ENCODE peak calls at places on chromosome 14, in seven cellular contexts. H, D, S, T, E, M and G are unnamed samples. For H3K27me3, the result is how much of the 10 kb centered on the place peaks cover.

GRCh38 chr14:38553586-38553985 is 297.7 kb upstream of the CLEC14A start:
- DNase-seq in S (no peak), E (no peak), M (no peak), D (no peak), T (no peak), H (no peak), G (no peak)

GRCh38 chr14:71372411-71372838 is 465.2 kb downstream of the PCNX1 start:
- DNase-seq in E (no peak), S (no peak), D (no peak), H (no peak), M (no peak), T (peak), G (no peak)

GRCh38 chr14:65073605-65074201 is 28.6 kb downstream of the MAX start:
- DNase-seq in H (peak), S (no peak), D (no peak), T (peak), M (peak), E (no peak), G (no peak)

GRCh38 chr14:69959136-69959535 is 79.9 kb downstream of the SMOC1 start:
- DNase-seq in E (no peak), D (no peak), S (no peak), T (no peak), H (no peak), M (no peak), G (no peak)

GRCh38 chr14:60639677-60640076 is 9.6 kb downstream of the SIX1 start:
- DNase-seq in T (no peak), E (no peak), S (no peak), H (no peak), D (no peak), M (no peak), G (no peak)

GRCh38 chr14:54172114-54172513 is 215.5 kb upstream of the BMP4 start:
- DNase-seq in E (no peak), M (no peak), H (no peak), S (no peak), D (no peak), T (no peak), G (no peak)

GRCh38 chr14:20412876-20413784 is at the start of gene TEP1:
- DNase-seq in T (peak), D (peak), S (peak), E (peak), M (peak), H (peak), G (peak)

GRCh38 chr14:50389668-50390441 is 6.8 kb downstream of the CDKL1 start:
- DNase-seq in S (no peak), D (no peak), M (no peak), T (peak), E (no peak), H (no peak), G (no peak)

GRCh38 chr14:86712727-86713126 is 1182.8 kb downstream of the FLRT2 start:
- DNase-seq in T (peak), S (no peak), M (no peak), D (no peak), E (no peak), H (no peak), G (no peak)

GRCh38 chr14:31000629-31001338 is 24.7 kb upstream of the AP4S1 start:
- DNase-seq in E (no peak), H (no peak), S (no peak), T (no peak), D (no peak), M (no peak), G (no peak)

GRCh38 chr14:72745546-72745945 is 148.4 kb downstream of the DPF3 start:
- DNase-seq in S (no peak), E (no peak), M (no peak), D (no peak), H (no peak), T (no peak), G (no peak)

GRCh38 chr14:103719766-103720165 is 4.2 kb downstream of the ZFYVE21 start:
- DNase-seq in S (no peak), E (no peak), D (no peak), H (no peak), M (no peak), T (no peak), G (no peak)

GRCh38 chr14:31950760-31951637 is 126.1 kb upstream of the ARHGAP5 start:
- DNase-seq in H (peak), M (peak), T (no peak), E (no peak), D (no peak), S (no peak), G (no peak)

GRCh38 chr14:56813143-56813551 is 2.9 kb upstream of the OTX2 start:
- DNase-seq in S (no peak), E (no peak), T (no peak), D (no peak), H (no peak), M (no peak), G (no peak)

GRCh38 chr14:79809849-79810612 is 401.3 kb downstream of the DIO2 start:
- DNase-seq in S (no peak), D (no peak), H (peak), M (no peak), E (no peak), T (no peak), G (no peak)

GRCh38 chr14:88999137-88999536 is 174.7 kb downstream of the TTC8 start:
- DNase-seq in T (no peak), S (no peak), M (no peak), D (no peak), H (no peak), E (no peak), G (no peak)

GRCh38 chr14:34032720-34033119 is 81.8 kb upstream of the EGLN3 start:
- DNase-seq in D (no peak), M (no peak), H (no peak), S (no peak), E (no peak), T (no peak), G (no peak)
- TF ChIP-seq POLR2A in D (no peak), M (no peak), H (no peak), S (no peak), E (no peak), T (no peak), G (no peak)

GRCh38 chr14:100901391-100902183 is 1.9 kb downstream of the RTL1 start:
- DNase-seq in M (no peak), T (no peak), H (no peak), S (no peak), E (peak), D (peak), G (peak)

GRCh38 chr14:100898935-100899840 is 4.3 kb downstream of the RTL1 start:
- DNase-seq in H (no peak), E (peak), M (no peak), S (no peak), T (no peak), D (no peak), G (peak)

GRCh38 chr14:100899841-100900771 is 3.4 kb downstream of the RTL1 start:
- DNase-seq in E (peak), M (no peak), T (peak), D (peak), S (no peak), H (no peak), G (peak)

GRCh38 chr14:100902295-100902694 is 1.2 kb downstream of the RTL1 start:
- DNase-seq in M (no peak), S (peak), H (no peak), E (peak), T (peak), D (no peak), G (peak)

DNA sequence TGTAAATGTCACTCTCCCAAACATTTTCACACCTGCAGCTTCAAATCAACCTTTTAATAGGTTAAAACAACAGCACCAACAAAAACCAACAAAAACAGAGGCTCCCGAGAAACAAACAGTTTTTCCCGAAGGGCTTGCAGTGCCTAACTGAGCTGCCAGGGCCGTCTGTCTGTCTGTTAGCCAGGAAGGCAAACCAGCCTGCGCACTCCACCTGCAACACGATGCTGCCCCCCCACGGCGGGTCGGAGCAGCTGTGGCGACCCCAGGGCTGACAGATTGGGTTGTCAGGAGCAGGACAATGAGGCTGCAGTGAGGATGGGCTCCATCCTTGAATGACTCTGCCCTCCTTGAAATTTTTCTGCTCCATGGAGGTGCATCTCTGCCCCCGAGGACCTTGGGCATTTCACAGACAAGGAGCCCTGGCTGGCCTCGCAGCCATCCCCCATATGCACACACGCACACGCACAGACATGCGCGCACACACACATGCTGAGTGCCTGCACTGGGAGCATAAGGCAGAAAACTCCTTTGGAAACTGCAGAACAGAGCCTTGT is 2.6 kb downstream of the RTL1 start:
- DNase-seq in T (peak), M (no peak), D (peak), H (peak), S (peak), E (peak), G (peak)
- H3K27me3 ChIP-seq in T (under half), M (half or more), D (half or more), H (half or more), S (under half), E (under half), G (half or more)

GRCh38 chr14:68523994-68524725 is 268.7 kb downstream of the ZFP36L1 start:
- DNase-seq in E (peak), S (no peak), D (no peak), T (no peak), H (no peak), M (no peak), G (no peak)
- TF ChIP-seq POLR2AphosphoS5 in E (peak), S (no peak), D (peak), T (no peak), H (no peak), M (no peak), G (peak)

GRCh38 chr14:37416264-37416663 is 178.8 kb downstream of the FOXA1 start:
- DNase-seq in M (no peak), E (no peak), T (no peak), D (no peak), S (no peak), H (no peak), G (no peak)

GRCh38 chr14:37406095-37406494 is 189.0 kb downstream of the FOXA1 start:
- DNase-seq in M (no peak), E (no peak), S (no peak), H (no peak), D (no peak), T (no peak), G (no peak)

GRCh38 chr14:37413504-37414003 is 181.5 kb downstream of the FOXA1 start:
- DNase-seq in M (no peak), D (no peak), H (no peak), S (no peak), T (peak), E (no peak), G (no peak)

GRCh38 chr14:37413050-37413449 is 182.0 kb downstream of the FOXA1 start:
- DNase-seq in T (no peak), M (no peak), S (no peak), E (no peak), D (no peak), H (no peak), G (no peak)

DNA sequence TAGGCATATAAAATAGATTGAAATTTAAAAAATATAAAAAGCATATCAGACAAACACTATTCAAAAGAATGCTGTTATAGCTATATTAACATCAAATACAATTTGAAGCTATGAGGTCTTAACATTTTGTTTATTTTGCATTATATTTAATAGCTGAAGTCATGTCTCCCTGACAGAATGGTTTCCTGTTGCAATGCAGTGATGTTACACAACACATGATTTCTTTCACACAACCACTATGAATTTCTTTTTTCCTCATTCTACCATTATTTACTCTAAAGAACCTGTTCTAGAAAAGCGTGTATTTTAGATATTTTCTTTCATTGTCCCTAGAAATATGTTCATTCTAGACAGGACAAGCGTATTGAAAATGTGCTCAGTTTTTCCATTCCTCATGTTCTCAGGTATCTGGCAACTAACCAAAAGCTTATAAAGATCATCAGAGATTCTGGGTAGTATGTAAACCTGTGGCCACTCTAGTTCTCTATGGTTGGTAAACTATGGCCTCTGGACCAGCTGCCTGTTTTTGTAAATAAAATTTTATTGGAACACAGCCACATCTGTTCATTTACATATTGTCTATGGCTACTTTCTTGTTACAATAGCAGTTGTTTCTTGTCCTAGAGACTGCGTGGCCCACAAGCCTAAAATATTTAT is 183.8 kb downstream of the FOXA1 start:
- DNase-seq in T (no peak), E (no peak), S (no peak), M (no peak), H (no peak), D (no peak), G (no peak)
- TF ChIP-seq POLR2A in T (no peak), E (no peak), S (no peak), M (no peak), H (no peak), D (no peak), G (no peak)

DNA sequence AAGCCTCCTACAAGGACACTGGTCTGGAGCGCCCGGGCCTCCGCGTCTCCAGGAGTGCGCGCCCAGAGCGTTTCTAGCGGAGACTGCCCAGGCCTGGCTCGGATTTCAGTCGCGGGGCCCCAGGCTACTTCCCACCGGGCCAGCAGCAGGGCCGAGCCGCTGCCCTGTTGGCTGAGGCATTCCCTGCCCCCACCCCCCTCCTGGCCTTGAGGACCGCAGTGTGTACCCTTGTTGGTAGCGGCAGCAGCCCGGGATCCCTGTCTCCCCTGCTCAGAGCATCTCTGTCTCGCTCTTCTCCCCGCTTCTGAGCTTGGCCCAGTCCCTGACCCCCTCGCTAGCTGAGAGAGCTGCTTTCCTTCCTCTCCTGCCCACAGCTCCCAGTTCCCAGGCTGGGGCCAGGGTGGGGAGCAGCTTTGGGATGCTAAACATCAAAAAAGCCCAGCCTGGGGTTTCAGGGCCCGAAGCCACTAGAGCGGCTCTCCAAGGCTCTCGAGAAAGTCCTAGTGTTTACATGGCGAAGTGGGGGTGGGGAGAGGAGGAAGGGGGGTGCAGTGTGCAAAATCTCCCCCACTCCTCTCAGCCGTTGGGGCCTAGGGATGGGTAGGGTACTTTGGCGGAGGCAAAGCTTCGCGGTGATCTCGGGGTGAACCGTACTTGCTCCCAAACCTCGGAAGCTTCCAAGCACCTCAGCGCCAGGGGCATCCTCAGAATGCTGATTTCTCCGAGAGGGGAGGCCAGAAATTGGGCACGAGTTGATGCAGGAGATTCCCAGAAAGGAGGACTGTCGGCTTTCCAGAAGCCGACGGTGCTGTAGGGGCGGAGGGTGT is 6.4 kb downstream of the NKX2-1 start:
- DNase-seq in H (no peak), E (no peak), M (no peak), T (no peak), S (no peak), D (no peak), G (no peak)
- H3K27me3 ChIP-seq in H (half or more), E (under half), M (half or more), T (half or more), S (under half), D (half or more), G (half or more)

DNA sequence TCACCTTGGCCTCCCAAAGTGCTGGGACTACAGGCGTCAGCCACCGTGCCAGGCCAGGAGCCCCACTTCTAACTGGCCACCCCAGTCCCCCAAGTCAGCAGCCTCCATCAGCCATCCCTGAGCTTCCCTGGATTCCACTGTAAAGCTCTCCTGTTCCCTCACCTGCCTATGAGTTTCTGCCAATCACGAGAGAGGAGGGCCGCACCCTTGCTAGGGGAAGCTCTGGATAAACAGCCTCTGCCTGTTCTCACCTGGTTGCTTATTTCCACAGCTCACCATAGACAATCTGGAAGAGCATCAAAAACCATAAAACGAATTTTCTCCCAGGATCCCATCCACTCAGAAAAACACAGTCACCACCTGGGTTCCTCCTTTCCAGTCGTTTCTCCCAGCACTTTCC is 5.0 kb downstream of the CDCA4 start:
- DNase-seq in H (no peak), D (peak), E (no peak), S (no peak), M (no peak), T (no peak), G (no peak)
- TF ChIP-seq POLR2AphosphoS5 in H (no peak), D (no peak), E (no peak), S (no peak), M (no peak), T (no peak), G (no peak)

DNA sequence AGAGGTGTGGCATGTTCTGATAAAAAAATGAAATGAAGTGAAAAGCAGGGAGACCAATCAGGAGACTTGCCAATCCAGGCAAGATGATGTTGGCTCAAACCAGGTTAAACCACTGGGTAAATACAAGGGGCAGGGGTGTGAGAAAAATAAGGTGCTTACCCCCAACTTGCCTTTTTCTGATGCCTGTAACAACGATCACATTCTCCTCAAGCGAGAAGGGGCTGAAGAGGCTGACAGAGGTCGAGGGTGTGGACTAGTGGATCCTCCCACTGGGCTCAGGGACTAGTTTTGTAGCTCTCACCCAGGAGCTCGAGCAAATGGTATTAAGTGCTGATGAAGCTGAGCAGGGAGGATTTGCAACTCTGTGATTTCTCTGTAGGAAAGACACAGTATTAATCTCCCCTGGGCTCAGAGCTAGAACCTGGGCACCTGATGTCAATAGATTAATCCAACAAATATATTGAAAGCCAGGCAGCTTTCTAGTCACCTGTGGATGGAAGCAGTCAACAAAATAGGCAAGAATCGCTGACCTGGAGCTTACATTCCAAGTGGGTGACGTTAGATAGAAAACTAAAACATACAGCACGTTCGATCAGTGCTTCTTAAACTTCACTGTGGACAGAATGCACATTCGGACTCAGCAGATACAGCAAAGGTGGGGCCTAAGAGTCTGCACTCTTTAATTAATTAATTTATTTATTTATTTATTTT is 15.2 kb upstream of the EAPP start:
- DNase-seq in E (no peak), D (peak), M (peak), S (no peak), H (no peak), T (no peak), G (peak)
- TF ChIP-seq POLR2A in E (no peak), D (no peak), M (no peak), S (peak), H (no peak), T (peak), G (no peak)

GRCh38 chr14:94746131-94746530 is 23.8 kb downstream of the GSC start:
- DNase-seq in H (no peak), D (no peak), E (no peak), T (no peak), S (no peak), M (no peak), G (no peak)
- H3K27me3 ChIP-seq in H (under half), D (under half), E (under half), T (under half), S (under half), M (under half), G (under half)